ENCODE peak calls at places on chromosomes 12 and 14, in nine cellular contexts. S is heart left ventricle; K is esophagus muscularis mucosa; C is osteocyte; O is NT2/D1; B is activated naive CD8-positive, alpha-beta T cell treated with anti-CD3 and anti-CD28 coated beads, Interleukin-2, amount 10 ng/mL, durations not matched to agents 7 days and 5 days; F is esophagus squamous epithelium; U is testis; I is KBM-7. Q is an unnamed sample.

GRCh38 chr12:56222531-56222895 is 791 bp upstream of the RNF41 start:
- DNase-seq in S (no peak), K (no peak), C (no peak), O (no peak), B (no peak), F (no peak), U (no peak), I (no peak), Q (no peak)

GRCh38 chr14:100714205-100714781 is 12.4 kb upstream of the DLK1 start:
- DNase-seq in S (no peak), K (no peak), C (no peak), O (no peak), B (no peak), F (no peak), U (no peak), I (peak), Q (no peak)

GRCh38 chr12:58388261-58388660 is 446.9 kb downstream of the ATP23 start:
- DNase-seq in S (no peak), K (no peak), C (no peak), O (no peak), B (no peak), F (no peak), U (no peak), I (no peak), Q (no peak)

GRCh38 chr14:86527312-86527711 is 997.4 kb downstream of the FLRT2 start:
- DNase-seq in S (no peak), K (no peak), C (no peak), O (no peak), B (no peak), F (no peak), U (no peak), I (no peak), Q (no peak)

GRCh38 chr14:101495284-101495683 is 66.0 kb upstream of the DIO3 start:
- DNase-seq in S (no peak), K (no peak), C (no peak), O (no peak), B (no peak), F (no peak), U (peak), I (no peak), Q (no peak)

GRCh38 chr12:67649165-67650126 is 901 bp downstream of the DYRK2 start:
- DNase-seq in S (peak), K (no peak), C (no peak), O (no peak), B (peak), F (no peak), U (peak), I (peak), Q (no peak)

GRCh38 chr14:79701371-79701770 is 509.9 kb downstream of the DIO2 start:
- DNase-seq in S (no peak), K (no peak), C (no peak), O (no peak), B (no peak), F (no peak), U (no peak), I (no peak), Q (no peak)

GRCh38 chr12:52494518-52494917 is 1.5 kb upstream of the KRT6A start:
- DNase-seq in S (no peak), K (peak), C (no peak), O (no peak), B (no peak), F (no peak), U (peak), I (no peak), Q (no peak)

GRCh38 chr14:100840751-100841444 is 15.0 kb downstream of the MEG3 start:
- DNase-seq in S (no peak), K (no peak), C (no peak), O (no peak), B (no peak), F (no peak), U (no peak), I (no peak), Q (no peak)

GRCh38 chr12:107590369-107591094 is 95.1 kb upstream of the PWP1 start:
- DNase-seq in S (peak), K (no peak), C (no peak), O (no peak), B (no peak), F (no peak), U (no peak), I (no peak), Q (no peak)

GRCh38 chr14:83342590-83342989 is 1808.9 kb upstream of the SEL1L start:
- DNase-seq in S (peak), K (no peak), C (no peak), O (no peak), B (no peak), F (no peak), U (peak), I (no peak), Q (peak)

GRCh38 chr12:121748571-121749265 is 36.2 kb downstream of the TMEM120B start:
- DNase-seq in S (peak), K (no peak), C (no peak), O (no peak), B (no peak), F (no peak), U (peak), I (peak), Q (no peak)

GRCh38 chr14:74571901-74572828 is 39.9 kb downstream of the LTBP2 start:
- DNase-seq in S (peak), K (no peak), C (no peak), O (no peak), B (no peak), F (no peak), U (peak), I (peak), Q (no peak)

GRCh38 chr12:131061041-131061806 is 107.5 kb downstream of the ADGRD1 start:
- DNase-seq in S (no peak), K (no peak), C (no peak), O (no peak), B (no peak), F (no peak), U (peak), I (no peak), Q (no peak)

GRCh38 chr14:38212996-38213395 is 5.3 kb downstream of the SSTR1 start:
- DNase-seq in S (no peak), K (no peak), C (no peak), O (no peak), B (no peak), F (no peak), U (no peak), I (no peak), Q (no peak)

Q was measured in thoracic aorta.